ENCODE peak calls at places on chromosome 4, in five cellular contexts. I is CD8-positive, alpha-beta T cell; J is amniotic epithelial cell; Y is activated CD4-positive, alpha-beta T cell treated with anti-CD3 and anti-CD28 coated beads for 36 hours; Z is mucosa of gallbladder. E is an unnamed sample.

GRCh38 chr4:140691369-140691768 is 64.8 kb downstream of the TBC1D9 start:
- DNase-seq in I (no peak), J (peak), Y (no peak), Z (no peak), E (peak)

GRCh38 chr4:13329963-13330362 is 154.2 kb downstream of the RAB28 start:
- DNase-seq in I (no peak), J (peak), Y (no peak), Z (peak), E (no peak)

GRCh38 chr4:126916626-126917140 is 716.1 kb upstream of the INTU start:
- DNase-seq in I (no peak), J (no peak), Y (no peak), Z (no peak), E (no peak)

GRCh38 chr4:34037280-34037679 is 2207.0 kb downstream of the ARAP2 start:
- DNase-seq in I (no peak), J (no peak), Y (no peak), Z (no peak), E (no peak)

GRCh38 chr4:89939994-89940393 is 45.3 kb downstream of the MMRN1 start:
- DNase-seq in I (no peak), J (no peak), Y (no peak), Z (peak), E (peak)

GRCh38 chr4:46081674-46082073 is 42.2 kb downstream of the GABRG1 start:
- DNase-seq in I (no peak), J (no peak), Y (no peak), Z (no peak), E (no peak)

GRCh38 chr4:1395941-1396805 is 10.1 kb downstream of the NKX1-1 start:
- DNase-seq in I (no peak), J (no peak), Y (no peak), Z (no peak), E (no peak)

GRCh38 chr4:110309686-110310085 is 111.3 kb upstream of the ELOVL6 start:
- DNase-seq in I (no peak), J (no peak), Y (no peak), Z (no peak), E (no peak)

GRCh38 chr4:2290488-2290887 is 28.6 kb upstream of the MXD4 start:
- DNase-seq in I (no peak), J (no peak), Y (no peak), Z (no peak), E (no peak)

GRCh38 chr4:5033266-5033945 is 14.1 kb upstream of the CYTL1 start:
- DNase-seq in I (no peak), J (no peak), Y (peak), Z (peak), E (no peak)